ENCODE peak calls at places on chromosome 20, in four cellular contexts. O is colonic mucosa, W is lower lobe of right lung, F is IMR-90. B is an unnamed sample. For H3K4me1, the result is how much of the 10 kb centered on the place peaks cover.

GRCh38 chr20:45322952-45323383 is 14.9 kb upstream of the MATN4 start:
- DNase-seq in O (peak), W (peak), F (peak), B (no peak)

GRCh38 chr20:38065764-38066375 is 32.3 kb downstream of the RPRD1B start:
- DNase-seq in O (no peak), W (no peak), F (no peak), B (no peak)

GRCh38 chr20:10077886-10078285 is 43.1 kb downstream of the ANKEF1 start:
- DNase-seq in O (no peak), W (no peak), F (no peak), B (peak)

GRCh38 chr20:1892122-1892385 is 3.2 kb upstream of the SIRPA start:
- DNase-seq in O (no peak), W (no peak), F (no peak), B (no peak)

GRCh38 chr20:42961771-42962170 is 227.9 kb downstream of the PTPRT start:
- DNase-seq in O (no peak), W (no peak), F (no peak), B (no peak)

GRCh38 chr20:6635034-6635736 is 132.3 kb upstream of the BMP2 start:
- DNase-seq in O (no peak), W (no peak), F (no peak), B (no peak)

GRCh38 chr20:25299801-25300200 is 51.9 kb downstream of the PYGB start:
- DNase-seq in O (no peak), W (no peak), F (peak), B (peak)

GRCh38 chr20:46030290-46031013 is 1.4 kb downstream of the SLC12A5 start:
- DNase-seq in O (no peak), W (no peak), F (no peak), B (no peak)

GRCh38 chr20:6705920-6706500 is 61.5 kb upstream of the BMP2 start:
- DNase-seq in O (no peak), W (no peak), F (no peak), B (no peak)

GRCh38 chr20:5074050-5074674 is 45.6 kb downstream of the PCNA start:
- DNase-seq in O (no peak), W (no peak), F (no peak), B (no peak)

GRCh38 chr20:47675190-47676142 is 109.8 kb downstream of the SULF2 start:
- DNase-seq in O (no peak), W (no peak), F (no peak), B (no peak)

GRCh38 chr20:9139106-9139808 is 70.4 kb downstream of the PLCB4 start:
- DNase-seq in O (no peak), W (no peak), F (no peak), B (no peak)

GRCh38 chr20:20318318-20319161 is 49.4 kb upstream of the INSM1 start:
- DNase-seq in O (no peak), W (no peak), F (no peak), B (no peak)

GRCh38 chr20:9617940-9618339 is 103.5 kb downstream of the LAMP5 start:
- DNase-seq in O (no peak), W (no peak), F (peak), B (no peak)

GRCh38 chr20:7926767-7927166 is 13.5 kb downstream of the HAO1 start:
- DNase-seq in O (no peak), W (no peak), F (peak), B (peak)

GRCh38 chr20:55103188-55103587 is 627.8 kb downstream of the DOK5 start:
- DNase-seq in O (peak), W (no peak), F (no peak), B (no peak)

GRCh38 chr20:64036346-64037198 is 590 bp downstream of the C20orf204 start:
- DNase-seq in O (no peak), W (no peak), F (peak), B (no peak)

GRCh38 chr20:16018881-16019280 is 554.4 kb downstream of the KIF16B start:
- DNase-seq in O (no peak), W (no peak), F (no peak), B (no peak)

GRCh38 chr20:14924433-14924832 is 587.0 kb upstream of the FLRT3 start:
- DNase-seq in O (no peak), W (no peak), F (no peak), B (no peak)

GRCh38 chr20:4875578-4876067 is 125.7 kb downstream of the SLC23A2 start:
- DNase-seq in O (no peak), W (no peak), F (no peak), B (no peak)

GRCh38 chr20:38123021-38123587 is 42.0 kb downstream of the TGM2 start:
- DNase-seq in O (peak), W (peak), F (peak), B (no peak)

GRCh38 chr20:36344517-36345132 is 38.5 kb downstream of the DLGAP4 start:
- DNase-seq in O (peak), W (no peak), F (peak), B (peak)

GRCh38 chr20:36454664-36455427 is 86.5 kb upstream of the MYL9 start:
- DNase-seq in O (no peak), W (peak), F (no peak), B (no peak)

GRCh38 chr20:50578778-50579165 is 68.6 kb downstream of the PTPN1 start:
- DNase-seq in O (no peak), W (peak), F (no peak), B (no peak)

GRCh38 chr20:3658019-3658707 is 5.0 kb downstream of the GFRA4 start:
- DNase-seq in O (no peak), W (no peak), F (no peak), B (no peak)

GRCh38 chr20:43409041-43409913 is 48.4 kb upstream of the SRSF6 start:
- DNase-seq in O (no peak), W (no peak), F (peak), B (no peak)

GRCh38 chr20:51958636-51959542 is 156.6 kb upstream of the SALL4 start:
- DNase-seq in O (no peak), W (no peak), F (peak), B (no peak)
- H3K27ac ChIP-seq in O (no peak), W (no peak), F (no peak), B (no peak)

DNA sequence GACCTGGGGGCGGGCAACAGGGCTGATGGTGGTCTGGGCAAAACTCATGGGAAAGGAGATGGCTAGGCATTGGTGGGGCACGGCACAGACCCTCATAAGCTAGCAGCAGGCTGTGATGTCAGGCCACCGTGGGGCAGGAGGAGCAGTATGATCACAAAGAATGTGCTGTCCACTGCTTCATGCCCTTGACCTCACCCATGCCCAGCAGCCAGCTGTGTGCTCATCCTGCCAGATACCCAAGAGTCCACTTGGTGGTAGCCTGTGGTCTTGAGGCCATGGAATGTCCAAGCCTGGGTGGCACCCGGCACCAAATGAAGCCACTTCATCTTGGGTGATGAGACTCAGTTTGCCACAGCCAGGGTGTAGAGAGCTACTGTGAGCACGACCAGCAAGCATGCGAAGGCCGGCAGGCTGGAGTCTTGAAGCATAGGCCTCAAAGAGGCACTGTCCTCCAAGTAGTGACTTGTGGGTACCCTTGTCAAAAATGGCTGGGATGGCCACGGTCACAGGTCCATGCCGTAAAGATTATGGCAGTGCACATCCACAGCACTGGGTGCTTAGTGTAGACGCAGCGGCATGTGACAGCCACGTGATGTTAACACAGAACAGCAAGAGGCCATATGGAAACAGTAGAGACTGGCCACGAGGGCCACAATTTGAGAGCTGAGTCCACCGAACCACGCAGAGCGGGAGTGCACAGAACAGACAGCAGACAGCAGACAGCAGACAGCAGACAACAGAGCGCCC is 19.0 kb downstream of the PLAGL2 start:
- DNase-seq in O (no peak), W (no peak), F (no peak), B (no peak)
- TF ChIP-seq CTCF in O (no peak), W (no peak), F (no peak), B (no peak)

GRCh38 chr20:56520180-56520579 is 4.4 kb upstream of the FAM209A start:
- DNase-seq in O (no peak), W (no peak), F (no peak), B (no peak)

GRCh38 chr20:56518126-56518525 is 6.4 kb upstream of the FAM209A start:
- DNase-seq in O (no peak), W (no peak), F (no peak), B (no peak)

GRCh38 chr20:56518999-56519398 is 5.5 kb upstream of the FAM209A start:
- DNase-seq in O (no peak), W (no peak), F (no peak), B (no peak)

GRCh38 chr20:56519551-56519950 is 5.0 kb upstream of the FAM209A start:
- DNase-seq in O (no peak), W (no peak), F (no peak), B (no peak)

GRCh38 chr20:56522311-56522710 is 2.2 kb upstream of the FAM209A start:
- DNase-seq in O (no peak), W (no peak), F (no peak), B (no peak)
- H3K4me1 ChIP-seq in O (under half), W (under half), F (under half), B (under half)

DNA sequence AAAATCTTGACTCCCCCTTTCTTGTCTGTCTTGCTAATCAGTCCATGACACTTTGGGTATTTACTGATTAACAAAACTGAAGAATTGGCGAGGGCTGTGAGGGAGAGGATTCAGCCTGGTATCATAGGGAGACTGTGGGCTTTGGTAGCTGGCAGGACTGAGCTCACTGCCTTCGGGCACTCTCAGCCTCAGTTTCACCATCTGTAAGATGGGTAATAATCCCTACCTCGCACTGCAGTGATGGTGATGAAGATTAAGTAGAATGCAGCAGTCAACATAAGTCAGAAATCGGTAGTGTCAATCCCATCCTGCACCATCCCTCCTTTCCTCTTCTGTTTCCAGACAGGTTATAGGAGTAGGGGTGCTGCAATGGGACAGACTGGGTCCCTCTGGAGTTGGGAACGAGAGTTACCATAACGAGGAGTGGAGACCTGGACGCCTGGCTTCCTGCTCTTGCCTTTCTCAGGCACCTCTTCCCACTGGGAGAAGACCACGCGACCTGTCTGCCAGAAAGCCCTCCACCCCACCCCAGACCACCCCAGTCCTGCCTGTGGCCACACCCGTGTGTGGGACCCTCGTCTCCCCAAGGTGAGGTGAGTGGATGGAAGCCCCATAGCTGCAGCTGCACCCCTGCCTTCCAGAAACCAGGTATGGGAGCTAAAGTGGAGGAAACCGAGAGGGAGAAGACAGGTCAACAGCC is 99.1 kb downstream of the SNX5 start:
- DNase-seq in O (no peak), W (no peak), F (no peak), B (no peak)
- H3K27ac ChIP-seq in O (no peak), W (no peak), F (no peak), B (no peak)

GRCh38 chr20:51810155-51811039 is 8.1 kb upstream of the SALL4 start:
- DNase-seq in O (no peak), W (no peak), F (no peak), B (no peak)
- TF ChIP-seq CTCF in O (no peak), W (no peak), F (no peak), B (no peak)

GRCh38 chr20:62427172-62428007 is at the start of gene RBBP8NL:
- DNase-seq in O (peak), W (peak), F (no peak), B (peak)
- H3K4me1 ChIP-seq in O (under half), W (under half), F (under half), B (under half)

B was measured in foreskin keratinocyte.